ENCODE peak calls at places on chromosomes 6 and 20, in ten cellular contexts. N is IMR-90, O is RWPE2, R is left lung, Z is cardiac fibroblast, V is GM13977, D is PC-3, K is endothelial cell, L is fibroblast of lung, Y is AG09309. I is an unnamed sample.

GRCh38 chr6:80094017-80094416 is 12.5 kb upstream of the BCKDHB start:
- DNase-seq in Y (no peak), D (peak), V (no peak), N (peak), K (peak), R (no peak), O (no peak), L (peak), Z (peak), I (no peak)

GRCh38 chr20:25223179-25223661 is 24.7 kb upstream of the PYGB start:
- DNase-seq in R (no peak), L (peak), Y (peak), K (no peak), O (peak), D (peak), N (peak), Z (peak), V (no peak), I (peak)

GRCh38 chr20:35131953-35132352 is 15.2 kb downstream of the EDEM2 start:
- DNase-seq in L (no peak), Y (no peak), N (no peak), D (no peak), O (no peak), K (no peak), Z (no peak), V (no peak), R (no peak), I (no peak)

GRCh38 chr6:39938773-39939381 is 4.6 kb upstream of the MOCS1 start:
- DNase-seq in D (no peak), O (no peak), N (no peak), V (no peak), Z (no peak), Y (no peak), K (no peak), R (no peak), L (peak), I (no peak)

GRCh38 chr20:59050437-59050836 is 7.9 kb upstream of the PRELID3B start:
- DNase-seq in D (no peak), L (no peak), O (no peak), V (no peak), K (no peak), Z (no peak), Y (no peak), N (no peak), R (no peak), I (no peak)

GRCh38 chr6:150395388-150396009 is 26.7 kb downstream of the IYD start:
- DNase-seq in O (no peak), Y (no peak), V (peak), D (peak), Z (peak), R (no peak), K (peak), L (peak), N (peak), I (no peak)

GRCh38 chr20:46357030-46357514 is 48.8 kb upstream of the CDH22 start:
- DNase-seq in N (no peak), K (no peak), V (peak), L (no peak), D (no peak), R (no peak), Z (no peak), O (no peak), Y (no peak), I (peak)

GRCh38 chr6:154157082-154157481 is 118.0 kb downstream of the OPRM1 start:
- DNase-seq in N (no peak), O (no peak), Z (no peak), V (peak), Y (no peak), R (no peak), L (peak), D (no peak), K (no peak), I (no peak)

GRCh38 chr6:14038636-14039035 is 78.9 kb upstream of the CD83 start:
- DNase-seq in O (no peak), R (no peak), D (no peak), N (peak), Z (no peak), L (peak), V (no peak), K (no peak), Y (no peak), I (no peak)

GRCh38 chr20:58922036-58922435 is 59.0 kb upstream of the NELFCD start:
- DNase-seq in Y (no peak), L (no peak), Z (no peak), D (no peak), V (no peak), R (no peak), N (no peak), O (no peak), K (no peak), I (no peak)

GRCh38 chr6:54074591-54075195 is 36.5 kb upstream of the MLIP start:
- DNase-seq in R (no peak), O (no peak), N (no peak), Z (no peak), K (no peak), V (no peak), Y (no peak), D (no peak), L (no peak), I (no peak)

GRCh38 chr20:21812384-21812783 is 106.9 kb downstream of the PAX1 start:
- DNase-seq in Y (no peak), R (no peak), L (no peak), V (no peak), O (no peak), D (no peak), N (no peak), Z (no peak), K (no peak), I (no peak)

GRCh38 chr6:43856005-43856765 is 86.2 kb downstream of the VEGFA start:
- DNase-seq in L (peak), O (no peak), K (peak), V (no peak), Y (no peak), Z (peak), D (peak), R (no peak), N (peak), I (no peak)

GRCh38 chr20:5092765-5093339 is 26.9 kb downstream of the PCNA start:
- DNase-seq in Z (no peak), N (no peak), Y (no peak), V (no peak), K (no peak), D (no peak), R (no peak), O (no peak), L (no peak), I (no peak)

GRCh38 chr20:17887331-17888030 is 81.1 kb downstream of the SNX5 start:
- DNase-seq in K (no peak), Y (no peak), R (no peak), V (no peak), O (no peak), N (no peak), Z (no peak), L (no peak), D (no peak), I (no peak)

GRCh38 chr6:136503303-136503702 is 46.9 kb downstream of the MAP7 start:
- DNase-seq in Y (no peak), Z (no peak), L (no peak), D (no peak), K (peak), O (no peak), V (no peak), R (no peak), N (no peak), I (no peak)

GRCh38 chr20:33686008-33686983 is at the start of gene E2F1:
- DNase-seq in V (peak), Y (no peak), R (peak), K (peak), O (peak), N (peak), L (peak), Z (peak), D (peak), I (peak)

GRCh38 chr20:53517146-53517545 is 76.5 kb downstream of the ZNF217 start:
- DNase-seq in O (peak), L (peak), D (peak), R (no peak), Y (no peak), N (peak), Z (no peak), K (no peak), V (no peak), I (no peak)

GRCh38 chr20:8305449-8305978 is 173.4 kb downstream of the PLCB1 start:
- DNase-seq in O (peak), N (peak), Z (peak), Y (no peak), V (peak), R (peak), K (peak), D (peak), L (peak), I (no peak)

GRCh38 chr20:64052326-64052722 is 2.9 kb upstream of the SOX18 start:
- DNase-seq in K (no peak), R (no peak), L (no peak), V (no peak), D (no peak), Y (no peak), O (no peak), Z (no peak), N (no peak), I (no peak)

GRCh38 chr6:21664263-21665081 is 70.9 kb downstream of the SOX4 start:
- DNase-seq in L (no peak), O (no peak), R (peak), V (peak), N (no peak), Y (no peak), Z (peak), K (peak), D (no peak), I (no peak)

GRCh38 chr20:32336918-32337347 is 21.2 kb upstream of the ASXL1 start:
- DNase-seq in R (no peak), N (peak), Y (no peak), D (peak), O (peak), K (no peak), V (peak), Z (peak), L (peak), I (no peak)

GRCh38 chr6:129730477-129731165 is 20.6 kb upstream of the ARHGAP18 start:
- DNase-seq in K (no peak), V (peak), L (peak), D (peak), Y (no peak), R (no peak), Z (peak), N (no peak), O (no peak), I (no peak)

GRCh38 chr20:47725248-47725973 is 59.9 kb downstream of the SULF2 start:
- DNase-seq in L (peak), V (peak), Z (peak), D (peak), K (peak), N (peak), Y (peak), O (peak), R (peak), I (no peak)

GRCh38 chr6:54428437-54428836 is 120.2 kb downstream of the TINAG start:
- DNase-seq in K (no peak), D (no peak), O (no peak), L (no peak), Y (no peak), N (no peak), Z (no peak), R (no peak), V (peak), I (no peak)

GRCh38 chr6:72622094-72622540 is 253 bp downstream of the KCNQ5 start:
- DNase-seq in D (no peak), N (peak), V (peak), K (peak), Z (peak), Y (no peak), O (peak), L (no peak), R (peak), I (peak)

GRCh38 chr20:401682-402495 is 6.2 kb upstream of the RBCK1 start:
- DNase-seq in N (peak), O (peak), R (no peak), Z (peak), Y (peak), L (peak), K (no peak), V (no peak), D (peak), I (no peak)

GRCh38 chr6:47875593-47875992 is 93.8 kb downstream of the OPN5 start:
- DNase-seq in V (no peak), R (no peak), K (no peak), O (no peak), D (no peak), Y (no peak), Z (no peak), L (no peak), N (no peak), I (no peak)

GRCh38 chr6:11140061-11140460 is 28.5 kb upstream of the ERVFRD-1 start:
- DNase-seq in V (no peak), O (no peak), K (no peak), Z (no peak), D (no peak), R (no peak), Y (no peak), L (peak), N (peak), I (no peak)

GRCh38 chr6:121581327-121581726 is 145.9 kb downstream of the GJA1 start:
- DNase-seq in N (no peak), Y (no peak), D (no peak), K (no peak), Z (no peak), O (no peak), V (no peak), L (no peak), R (no peak), I (no peak)

GRCh38 chr20:33181482-33182093 is 13.6 kb downstream of the BPIFA2 start:
- DNase-seq in N (no peak), D (no peak), Z (no peak), R (no peak), V (no peak), K (no peak), L (no peak), O (peak), Y (no peak), I (no peak)

GRCh38 chr20:49701313-49701731 is 12.4 kb downstream of the B4GALT5 start:
- DNase-seq in K (no peak), R (no peak), O (peak), N (peak), D (peak), Y (no peak), L (peak), V (no peak), Z (peak), I (no peak)

GRCh38 chr6:32842690-32843089 is 1.2 kb downstream of the PSMB8 start:
- DNase-seq in Z (no peak), L (no peak), D (no peak), Y (no peak), N (no peak), K (no peak), R (no peak), V (no peak), O (no peak), I (no peak)

GRCh38 chr6:37700266-37700973 is 2.7 kb upstream of the MDGA1 start:
- DNase-seq in O (no peak), N (no peak), R (no peak), V (no peak), Y (no peak), Z (no peak), L (no peak), D (no peak), K (no peak), I (no peak)

GRCh38 chr6:37696841-37697735 is 595 bp downstream of the MDGA1 start:
- DNase-seq in K (peak), D (no peak), Y (no peak), N (no peak), L (no peak), R (peak), O (no peak), V (peak), Z (peak), I (no peak)

GRCh38 chr6:37696220-37696840 is 1.4 kb downstream of the MDGA1 start:
- DNase-seq in Z (peak), Y (no peak), V (peak), N (peak), R (peak), D (peak), O (no peak), L (peak), K (peak), I (no peak)

GRCh38 chr6:37699138-37699766 is 1.6 kb upstream of the MDGA1 start:
- DNase-seq in L (no peak), O (no peak), V (no peak), K (no peak), D (no peak), Z (no peak), Y (no peak), N (no peak), R (no peak), I (no peak)

DNA sequence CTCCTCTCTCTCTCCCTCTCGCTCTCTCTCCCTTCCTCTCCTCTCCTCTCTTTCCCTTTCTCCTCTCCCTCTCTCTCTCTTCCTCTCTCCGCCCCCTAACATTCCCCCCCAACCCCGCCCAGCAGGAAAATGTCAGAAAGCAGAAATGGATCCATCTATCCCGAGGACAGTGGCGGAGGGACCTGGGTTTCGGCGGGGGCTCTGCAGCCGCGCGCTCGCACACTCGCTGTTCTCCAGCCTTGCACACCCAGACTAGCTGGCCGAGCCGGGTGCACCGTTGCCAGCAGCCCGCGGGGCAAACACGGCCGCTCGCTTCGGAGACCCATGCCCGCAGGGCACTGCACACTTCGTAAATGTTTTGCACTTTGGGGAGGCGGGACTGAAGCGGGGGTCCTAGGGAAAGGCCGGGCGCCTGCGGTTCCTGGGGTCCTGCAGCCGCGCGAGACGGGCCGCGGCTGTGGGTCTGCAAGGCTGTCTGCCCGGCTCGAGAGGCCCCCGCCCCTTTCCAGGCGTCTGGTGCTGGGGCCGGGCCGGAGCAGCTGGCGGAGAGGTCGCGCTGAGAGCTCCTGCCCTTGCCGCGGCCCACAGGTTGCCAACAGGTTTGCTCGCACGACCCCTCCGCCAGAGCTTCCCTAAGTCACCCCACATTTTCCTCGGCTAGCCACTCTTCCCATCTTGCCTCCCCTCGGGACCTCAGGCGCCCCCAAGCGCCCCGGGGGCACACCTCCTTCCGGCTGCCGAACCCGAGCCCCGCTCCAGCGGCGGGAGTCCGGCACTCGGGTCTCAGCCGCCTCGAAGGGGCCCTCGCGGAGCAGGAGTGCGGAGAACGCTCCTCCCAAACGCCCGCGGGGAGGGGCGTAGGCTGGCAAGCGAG is 818 bp upstream of the MDGA1 start:
- DNase-seq in V (peak), Y (no peak), Z (peak), D (peak), K (peak), R (peak), N (peak), L (peak), O (no peak), I (no peak)
- TF ChIP-seq CTCF in V (peak), Y (no peak), Z (no peak), D (peak), K (no peak), R (no peak), N (no peak), L (no peak), O (no peak), I (no peak)

DNA sequence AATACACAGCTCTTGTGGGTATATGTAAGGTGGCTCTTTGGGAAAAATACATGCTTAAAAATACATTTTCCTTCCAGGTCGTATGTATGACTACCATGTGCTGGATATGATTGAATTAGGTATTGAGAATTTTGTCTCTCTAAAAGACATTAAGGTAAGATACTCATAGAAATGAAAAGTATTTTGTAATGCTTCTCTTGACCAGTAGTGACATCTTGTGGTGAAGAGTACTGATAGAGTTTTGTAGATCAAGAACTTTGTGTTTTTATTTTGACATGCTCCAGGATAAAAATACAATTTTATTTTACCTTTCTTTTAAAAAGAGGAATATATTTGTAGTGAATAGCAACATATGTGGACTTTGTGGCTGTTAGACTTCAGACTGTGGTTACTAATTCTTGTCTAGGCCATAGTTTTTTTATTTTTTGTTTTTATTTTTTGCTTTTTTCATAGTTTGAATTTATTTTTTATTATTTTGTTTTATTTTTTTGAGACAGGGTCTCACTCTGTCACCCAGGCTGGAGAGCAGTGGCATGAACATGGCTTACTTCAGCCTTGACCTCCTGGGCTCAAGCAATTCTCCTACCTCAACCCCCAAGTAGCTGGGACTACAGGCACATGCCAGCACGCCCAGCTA is 17.9 kb downstream of the RPF2 start:
- DNase-seq in K (no peak), V (no peak), R (no peak), O (no peak), L (peak), N (peak), Z (peak), D (peak), Y (no peak), I (no peak)
- TF ChIP-seq CTCF in K (peak), V (peak), R (peak), O (peak), L (peak), N (peak), Z (peak), D (peak), Y (peak), I (peak)

DNA sequence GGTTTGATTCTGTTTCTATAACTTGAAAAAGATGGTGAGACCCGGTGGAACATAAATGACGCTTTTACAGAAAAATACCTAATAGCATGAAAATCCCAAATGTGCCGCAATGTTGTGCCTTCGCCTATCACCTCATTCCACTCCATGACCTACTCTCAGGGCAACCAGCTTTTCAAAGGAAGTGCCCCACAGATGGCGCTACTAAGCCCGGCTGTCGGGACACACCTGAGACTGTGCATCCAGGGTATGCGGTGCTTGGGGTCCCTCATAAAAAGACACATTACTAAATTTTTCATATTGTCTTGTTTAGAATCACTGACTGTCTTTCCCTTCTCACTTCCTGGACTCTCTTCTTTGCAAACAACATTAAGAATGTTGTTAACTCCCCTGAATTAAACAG is 145.5 kb upstream of the RPS6KA2 start:
- DNase-seq in Y (no peak), R (no peak), L (no peak), K (peak), Z (no peak), D (peak), N (no peak), V (no peak), O (no peak), I (no peak)
- TF ChIP-seq CTCF in Y (no peak), R (no peak), L (peak), K (no peak), Z (peak), D (peak), N (no peak), V (peak), O (peak), I (peak)

GRCh38 chr6:131955192-131955591 is 4.0 kb upstream of the CCN2 start:
- DNase-seq in R (no peak), Y (no peak), Z (no peak), D (no peak), K (no peak), V (no peak), N (no peak), O (no peak), L (no peak), I (no peak)

GRCh38 chr6:131954099-131954774 is 3.1 kb upstream of the CCN2 start:
- DNase-seq in K (no peak), L (peak), O (no peak), V (no peak), Z (peak), N (peak), Y (no peak), R (no peak), D (no peak), I (no peak)

GRCh38 chr6:131958095-131958494 is 6.9 kb upstream of the CCN2 start:
- DNase-seq in Z (no peak), V (no peak), N (no peak), L (no peak), O (no peak), Y (no peak), R (no peak), D (no peak), K (no peak), I (no peak)

GRCh38 chr6:131954775-131955107 is 3.6 kb upstream of the CCN2 start:
- DNase-seq in D (peak), L (peak), N (peak), Z (peak), V (no peak), K (no peak), Y (no peak), O (peak), R (no peak), I (no peak)

DNA sequence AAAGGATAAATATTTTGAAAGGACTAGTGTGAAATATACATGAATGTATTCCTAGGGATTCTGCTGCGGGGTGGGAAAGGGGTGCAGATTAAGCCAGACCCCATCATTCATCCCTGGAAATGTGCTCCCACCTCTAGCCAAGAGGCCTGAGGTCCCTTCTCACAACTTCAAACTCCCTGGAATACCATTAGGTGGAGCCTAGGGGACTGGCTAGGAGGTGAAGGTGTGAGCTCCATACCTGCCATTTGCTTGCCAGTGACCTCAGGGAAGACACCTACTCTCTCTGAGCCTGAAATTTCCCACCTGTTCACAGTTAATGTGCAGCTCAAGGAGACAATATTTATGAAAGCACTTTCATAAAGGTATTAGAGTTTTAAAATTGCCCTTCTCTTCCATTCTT is 4.7 kb upstream of the CCN2 start:
- DNase-seq in K (no peak), Y (no peak), O (no peak), N (no peak), Z (no peak), R (no peak), L (no peak), V (no peak), D (no peak), I (no peak)
- TF ChIP-seq CTCF in K (no peak), Y (no peak), O (no peak), N (no peak), Z (no peak), R (no peak), L (no peak), V (no peak), D (no peak), I (no peak)